ENCODE peak calls at places on chromosomes 5 and 9, in five cellular contexts. K, Q, R, W and O are unnamed samples.

GRCh38 chr5:20956134-20956533 is 968.1 kb upstream of the CDH18 start:
- DNase-seq in W (no peak), R (no peak), Q (no peak), K (no peak), O (no peak)

GRCh38 chr9:37037137-37037743 is 3.2 kb upstream of the PAX5 start:
- DNase-seq in Q (no peak), R (no peak), K (no peak), W (no peak), O (peak; percentile 17)

GRCh38 chr5:8770431-8770830 is 775.4 kb downstream of the SEMA5A start:
- DNase-seq in W (peak; percentile 24), Q (no peak), K (no peak), R (no peak), O (no peak)

GRCh38 chr9:126399251-126399650 is 72.6 kb downstream of the MVB12B start:
- DNase-seq in W (no peak), Q (no peak), R (no peak), K (no peak), O (no peak)

GRCh38 chr5:62354028-62354874 is 48.2 kb downstream of the KIF2A start:
- DNase-seq in K (peak; percentile 44), R (peak; percentile 4), W (peak; percentile 52), Q (peak; percentile 63), O (no peak)

GRCh38 chr5:129906177-129906887 is 2.1 kb downstream of the CHSY3 start:
- DNase-seq in W (peak; percentile 77), R (no peak), Q (peak; percentile 45), K (peak; percentile 11), O (peak; percentile 25)

GRCh38 chr9:76646249-76646648 is 118.0 kb upstream of the PCA3 start:
- DNase-seq in W (no peak), R (peak; percentile 78), K (no peak), Q (peak; percentile 17), O (no peak)

GRCh38 chr9:99823392-99824377 is 2.0 kb downstream of the NR4A3 start:
- DNase-seq in W (peak; percentile 15), R (peak; percentile 35), K (peak; percentile 78), Q (peak; percentile 64), O (peak; percentile 52)

GRCh38 chr9:106755727-106756126 is 107.2 kb upstream of the ZNF462 start:
- DNase-seq in K (no peak), Q (no peak), W (no peak), R (peak; percentile 90), O (no peak)

GRCh38 chr9:110919609-110920008 is 118.7 kb downstream of the LPAR1 start:
- DNase-seq in R (no peak), Q (peak; percentile 96), W (peak; percentile 89), K (no peak), O (peak; percentile 11)

GRCh38 chr9:121645003-121645402 is 6.4 kb upstream of the DAB2IP start:
- DNase-seq in W (no peak), R (no peak), Q (no peak), K (peak; percentile 79), O (no peak)